ENCODE peak calls at places on chromosomes 3 and 15, in eight cellular contexts. W, U, V, M, K, D, P and T are unnamed samples.

GRCh38 chr15:40066531-40066930 is 27.6 kb upstream of the SRP14 start:
- DNase-seq in W (no peak), U (no peak), V (no peak), M (no peak), K (no peak), D (no peak), P (no peak), T (no peak)

GRCh38 chr15:79315623-79316328 is 4.9 kb downstream of the TMED3 start:
- DNase-seq in W (no peak), U (no peak), V (no peak), M (no peak), K (no peak), D (peak), P (no peak), T (no peak)

GRCh38 chr15:85632014-85632413 is 162.7 kb downstream of the KLHL25 start:
- DNase-seq in W (no peak), U (no peak), V (no peak), M (no peak), K (no peak), D (no peak), P (no peak), T (no peak)

GRCh38 chr3:20478407-20478806 is 292.4 kb upstream of the SGO1 start:
- DNase-seq in W (no peak), U (no peak), V (peak), M (no peak), K (no peak), D (no peak), P (no peak), T (no peak)

GRCh38 chr3:2510746-2511145 is 412.1 kb downstream of the CNTN4 start:
- DNase-seq in W (no peak), U (no peak), V (no peak), M (no peak), K (no peak), D (no peak), P (no peak), T (no peak)

GRCh38 chr3:188929138-188929537 is 242.6 kb upstream of the TPRG1 start:
- DNase-seq in W (no peak), U (no peak), V (no peak), M (peak), K (no peak), D (no peak), P (no peak), T (no peak)

GRCh38 chr3:72285483-72285882 is 500.5 kb upstream of the PROK2 start:
- DNase-seq in W (no peak), U (no peak), V (no peak), M (no peak), K (no peak), D (no peak), P (no peak), T (no peak)

GRCh38 chr3:138950006-138950644 is 3.1 kb downstream of the FOXL2NB start:
- DNase-seq in W (no peak), U (no peak), V (no peak), M (no peak), K (peak), D (no peak), P (no peak), T (no peak)

GRCh38 chr3:184031187-184031792 is at the start of gene HTR3D:
- DNase-seq in W (no peak), U (no peak), V (no peak), M (no peak), K (no peak), D (no peak), P (no peak), T (no peak)

GRCh38 chr3:59981377-59981776 is 931.6 kb upstream of the CFAP20DC start:
- DNase-seq in W (no peak), U (no peak), V (no peak), M (no peak), K (no peak), D (no peak), P (no peak), T (no peak)

GRCh38 chr3:157093096-157093495 is 66.9 kb downstream of the CCNL1 start:
- DNase-seq in W (no peak), U (no peak), V (no peak), M (no peak), K (no peak), D (no peak), P (no peak), T (no peak)

GRCh38 chr3:122456074-122456473 is 40.2 kb upstream of the WDR5B start:
- DNase-seq in W (no peak), U (no peak), V (no peak), M (no peak), K (no peak), D (no peak), P (no peak), T (no peak)

GRCh38 chr3:133113526-133113925 is 75.3 kb downstream of the TMEM108 start:
- DNase-seq in W (no peak), U (no peak), V (no peak), M (no peak), K (no peak), D (no peak), P (no peak), T (no peak)

GRCh38 chr3:152538518-152538917 is 269.8 kb downstream of the MBNL1 start:
- DNase-seq in W (no peak), U (no peak), V (no peak), M (no peak), K (no peak), D (no peak), P (no peak), T (no peak)

GRCh38 chr15:85988741-85989140 is 90.9 kb upstream of the AGBL1 start:
- DNase-seq in W (no peak), U (no peak), V (no peak), M (no peak), K (no peak), D (no peak), P (no peak), T (no peak)

GRCh38 chr15:69749797-69750196 is 297.2 kb downstream of the RPLP1 start:
- DNase-seq in W (peak), U (no peak), V (peak), M (no peak), K (no peak), D (no peak), P (no peak), T (no peak)

GRCh38 chr3:98577178-98577895 is 16.1 kb downstream of the CPOX start:
- DNase-seq in W (no peak), U (no peak), V (no peak), M (no peak), K (no peak), D (no peak), P (no peak), T (no peak)

GRCh38 chr3:98574157-98574556 is 19.3 kb downstream of the CPOX start:
- DNase-seq in W (no peak), U (no peak), V (no peak), M (no peak), K (no peak), D (no peak), P (no peak), T (no peak)

GRCh38 chr3:98567646-98568280 is 25.6 kb downstream of the CPOX start:
- DNase-seq in W (no peak), U (no peak), V (no peak), M (no peak), K (no peak), D (no peak), P (no peak), T (no peak)

GRCh38 chr3:98568402-98568801 is 25.0 kb downstream of the CPOX start:
- DNase-seq in W (no peak), U (no peak), V (no peak), M (no peak), K (no peak), D (no peak), P (no peak), T (no peak)

DNA sequence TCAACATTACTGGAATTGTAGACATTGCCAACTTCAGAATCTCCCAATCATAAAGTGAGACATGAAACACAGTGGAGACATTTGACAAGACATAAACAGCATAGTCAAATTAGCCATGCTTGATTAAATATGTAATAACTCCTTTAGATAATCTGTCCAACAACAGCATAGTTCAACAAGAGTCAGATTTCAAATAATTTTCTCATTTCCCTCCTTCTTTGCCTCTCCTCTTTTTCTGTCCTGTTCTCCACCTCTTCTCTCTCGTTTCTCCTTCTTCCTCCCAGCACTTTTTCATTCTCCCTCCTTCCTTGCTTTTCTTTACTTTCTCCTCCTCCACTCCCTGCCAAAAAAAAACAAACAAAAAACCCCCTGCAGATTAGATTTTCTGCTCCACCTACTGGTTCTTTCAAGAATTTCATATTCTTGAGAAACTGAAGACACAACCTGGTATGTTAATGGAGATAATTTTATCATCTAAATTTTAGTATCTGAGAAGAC is 20.1 kb downstream of the CPOX start:
- DNase-seq in W (no peak), U (no peak), V (peak), M (no peak), K (no peak), D (no peak), P (no peak), T (no peak)
- TF ChIP-seq CTCF in W (peak), U (no peak), V (no peak), M (no peak), K (peak), D (no peak), P (peak), T (peak)

DNA sequence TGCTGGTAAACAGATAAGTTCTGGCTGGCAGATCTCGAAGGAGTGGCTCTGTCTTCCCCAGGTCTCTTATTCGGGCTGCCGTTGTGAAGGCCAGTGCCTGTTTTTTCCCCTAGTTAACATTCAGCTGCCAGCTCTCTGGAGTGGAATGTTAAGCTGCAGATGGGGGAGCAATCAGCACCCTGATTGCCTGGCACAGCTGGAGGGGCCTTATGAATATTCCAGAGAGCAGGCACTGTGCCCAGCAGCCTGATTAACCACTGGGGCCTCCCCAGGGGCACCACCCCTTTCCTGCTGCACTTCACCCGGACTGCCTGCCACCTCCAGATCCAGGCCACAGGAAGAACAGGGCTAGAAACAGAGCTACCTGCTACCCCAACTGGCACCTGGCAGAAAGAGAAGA is 73.3 kb downstream of the CORO2B start:
- DNase-seq in W (no peak), U (no peak), V (no peak), M (no peak), K (no peak), D (no peak), P (no peak), T (no peak)
- H3K27ac ChIP-seq in W (no peak), U (no peak), V (no peak), M (no peak), K (no peak), D (no peak), P (no peak), T (no peak)

GRCh38 chr3:158918008-158918407 is 116.2 kb downstream of the MFSD1 start:
- DNase-seq in W (peak), U (peak), V (peak), M (no peak), K (no peak), D (peak), P (peak), T (peak)
- TF ChIP-seq POLR2AphosphoS5 in W (no peak), U (no peak), V (no peak), M (no peak), K (no peak), D (no peak), P (no peak), T (no peak)

DNA sequence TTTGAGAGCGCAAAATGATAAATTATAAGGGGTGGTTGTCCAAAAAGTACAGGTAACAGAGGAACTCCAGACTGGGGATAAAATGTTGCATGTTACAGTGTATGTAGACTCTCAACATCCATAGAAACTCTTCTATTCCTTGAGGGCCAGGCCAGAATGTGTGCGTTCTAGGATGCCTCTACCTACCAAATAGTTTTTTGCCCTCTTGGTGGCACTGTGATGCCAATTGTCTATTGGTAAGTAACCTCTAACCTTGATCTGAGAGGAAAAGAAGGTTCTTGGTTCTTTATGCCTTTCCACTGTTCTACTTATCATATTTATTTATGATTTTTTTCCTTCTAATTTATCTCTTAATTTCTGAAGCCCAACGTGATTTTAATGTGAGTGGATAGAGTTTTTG is 424.6 kb downstream of the GRM7 start:
- DNase-seq in W (peak), U (no peak), V (peak), M (no peak), K (no peak), D (no peak), P (no peak), T (no peak)
- TF ChIP-seq CTCF in W (peak), U (no peak), V (peak), M (no peak), K (no peak), D (no peak), P (no peak), T (no peak)

GRCh38 chr15:35691176-35691761 is 145.3 kb upstream of the DPH6 start:
- DNase-seq in W (no peak), U (no peak), V (no peak), M (no peak), K (no peak), D (no peak), P (no peak), T (no peak)

GRCh38 chr15:35690698-35691116 is 144.7 kb upstream of the DPH6 start:
- DNase-seq in W (no peak), U (no peak), V (peak), M (no peak), K (no peak), D (no peak), P (no peak), T (no peak)

GRCh38 chr15:35689266-35689665 is 143.3 kb upstream of the DPH6 start:
- DNase-seq in W (no peak), U (no peak), V (no peak), M (no peak), K (no peak), D (no peak), P (no peak), T (no peak)

GRCh38 chr15:35692256-35692867 is 146.4 kb upstream of the DPH6 start:
- DNase-seq in W (no peak), U (no peak), V (peak), M (no peak), K (no peak), D (no peak), P (no peak), T (no peak)

DNA sequence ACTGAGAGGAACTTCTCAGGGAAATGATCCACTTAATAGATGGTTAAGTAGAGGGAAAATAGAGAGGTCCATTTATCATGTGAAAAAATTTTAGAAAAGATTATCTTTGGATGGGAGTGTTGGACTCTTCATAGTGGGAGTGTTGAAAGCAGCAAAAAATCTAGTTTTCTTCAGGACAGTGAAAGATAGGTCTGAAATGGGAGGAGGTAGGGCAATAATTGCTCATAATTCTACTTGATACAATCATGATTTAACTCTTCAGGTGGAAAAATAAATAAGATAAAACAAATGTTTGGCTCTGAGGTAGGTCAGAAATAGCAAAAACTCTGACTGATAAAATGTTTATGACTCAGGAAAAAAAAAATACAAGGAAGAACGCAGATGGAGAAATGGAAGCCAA is 144.1 kb upstream of the DPH6 start:
- DNase-seq in W (no peak), U (no peak), V (no peak), M (no peak), K (no peak), D (no peak), P (no peak), T (no peak)
- H3K27ac ChIP-seq in W (no peak), U (peak), V (peak), M (peak), K (peak), D (peak), P (peak), T (no peak)